ENCODE peak calls at places on chromosomes 3 and 15, in six cellular contexts. P, O, E, U, T and S are unnamed samples.

GRCh38 chr3:109973733-109974132 is 636.4 kb upstream of the DPPA4 start:
- DNase-seq in P (peak), E (no peak), U (no peak), T (no peak), O (no peak), S (no peak)

GRCh38 chr3:153429821-153430220 is 267.8 kb downstream of the RAP2B start:
- DNase-seq in P (no peak), T (no peak), U (no peak), E (no peak), O (no peak), S (no peak)

GRCh38 chr15:65738649-65739048 is 53.4 kb downstream of the DENND4A start:
- DNase-seq in O (no peak), U (no peak), E (no peak), P (no peak), T (no peak), S (no peak)

GRCh38 chr15:95624100-95624499 is 706.4 kb upstream of the NR2F2 start:
- DNase-seq in P (no peak), U (no peak), O (no peak), E (no peak), T (no peak), S (no peak)

GRCh38 chr3:186790261-186790981 is 7.0 kb downstream of the EIF4A2 start:
- DNase-seq in U (no peak), O (no peak), P (peak), E (no peak), T (no peak), S (no peak)

GRCh38 chr3:148036331-148036881 is 627.2 kb downstream of the ZIC1 start:
- DNase-seq in P (peak), E (no peak), T (no peak), O (no peak), U (no peak), S (no peak)

GRCh38 chr3:4977001-4977888 is 2.0 kb upstream of the BHLHE40 start:
- DNase-seq in E (peak), P (peak), O (peak), U (peak), T (peak), S (no peak)

GRCh38 chr15:63434567-63435219 is 53.0 kb upstream of the CA12 start:
- DNase-seq in P (no peak), O (no peak), U (no peak), T (no peak), E (no peak), S (no peak)

GRCh38 chr15:80978685-80979084 is 10.9 kb downstream of the MESD start:
- DNase-seq in T (no peak), E (no peak), O (no peak), U (no peak), P (peak), S (no peak)

GRCh38 chr3:115704661-115705338 is 81.5 kb downstream of the GAP43 start:
- DNase-seq in E (no peak), T (no peak), O (no peak), U (no peak), P (peak), S (no peak)

GRCh38 chr3:127566801-127567200 is 23.7 kb downstream of the TPRA1 start:
- DNase-seq in E (no peak), O (no peak), U (no peak), P (no peak), T (peak), S (no peak)

GRCh38 chr3:120452816-120453215 is 2.0 kb upstream of the FSTL1 start:
- DNase-seq in E (no peak), O (no peak), U (no peak), T (no peak), P (no peak), S (no peak)

GRCh38 chr3:148682997-148683396 is 14.7 kb upstream of the AGTR1 start:
- DNase-seq in P (no peak), U (no peak), E (no peak), O (no peak), T (no peak), S (no peak)

GRCh38 chr3:111277226-111277625 is 205.6 kb downstream of the NECTIN3 start:
- DNase-seq in E (no peak), U (no peak), P (peak), T (peak), O (no peak), S (no peak)

GRCh38 chr3:46574881-46575576 is 8.9 kb upstream of the LRRC2 start:
- DNase-seq in T (peak), P (no peak), U (no peak), O (no peak), E (no peak), S (no peak)

GRCh38 chr3:182886497-182886896 is 93.2 kb downstream of the ATP11B start:
- DNase-seq in E (no peak), U (no peak), O (no peak), P (peak), T (no peak), S (no peak)

GRCh38 chr3:127488740-127489139 is 101.8 kb downstream of the TPRA1 start:
- DNase-seq in O (no peak), U (no peak), P (no peak), E (no peak), T (no peak), S (no peak)

GRCh38 chr15:68668926-68669600 is 90.3 kb downstream of the CORO2B start:
- DNase-seq in P (no peak), E (no peak), U (no peak), T (no peak), O (no peak), S (no peak)

GRCh38 chr3:43969944-43970343 is 271.7 kb upstream of the TOPAZ1 start:
- DNase-seq in O (no peak), U (no peak), P (no peak), E (no peak), T (no peak), S (no peak)

GRCh38 chr3:64238971-64239667 is 13.9 kb upstream of the PRICKLE2 start:
- DNase-seq in U (no peak), P (peak), T (peak), O (no peak), E (peak), S (no peak)

GRCh38 chr3:127738192-127738840 is 65.6 kb downstream of the ABTB1 start:
- DNase-seq in P (no peak), T (no peak), O (no peak), E (no peak), U (no peak), S (no peak)

GRCh38 chr3:51637941-51638471 is 33.0 kb upstream of the TEX264 start:
- DNase-seq in U (peak), P (peak), O (no peak), E (no peak), T (peak), S (no peak)

GRCh38 chr3:60399861-60400845 is 851.1 kb downstream of the FHIT start:
- DNase-seq in E (no peak), O (no peak), P (peak), U (no peak), T (no peak), S (no peak)

GRCh38 chr15:39135989-39136388 is 444.9 kb upstream of the THBS1 start:
- DNase-seq in E (no peak), O (no peak), U (no peak), P (peak), T (no peak), S (no peak)

GRCh38 chr15:63908986-63909385 is 75.2 kb upstream of the HERC1 start:
- DNase-seq in E (no peak), O (no peak), U (no peak), P (no peak), T (no peak), S (no peak)

GRCh38 chr15:43514241-43515057 is 3.0 kb upstream of the MAP1A start:
- DNase-seq in U (no peak), O (no peak), T (peak), P (peak), E (no peak), S (no peak)

GRCh38 chr15:89670985-89671560 is 8.1 kb downstream of the PLIN1 start:
- DNase-seq in U (no peak), T (no peak), E (no peak), O (no peak), P (no peak), S (no peak)

GRCh38 chr3:36540898-36541518 is 160.7 kb downstream of the STAC start:
- DNase-seq in T (peak), P (peak), U (no peak), O (no peak), E (no peak), S (no peak)
- TF ChIP-seq CTCF in T (peak), P (peak), U (peak), O (no peak), E (peak), S (peak)

GRCh38 chr15:53716909-53717878 is 42.3 kb downstream of the WDR72 start:
- DNase-seq in P (peak), T (peak), U (no peak), E (no peak), O (no peak), S (no peak)
- TF ChIP-seq CTCF in P (no peak), T (peak), U (peak), E (no peak), O (no peak), S (peak)

GRCh38 chr3:11510001-11510760 is 133.5 kb downstream of the VGLL4 start:
- DNase-seq in T (peak), P (no peak), O (no peak), U (no peak), E (no peak), S (no peak)

GRCh38 chr3:11513817-11514135 is 129.9 kb downstream of the VGLL4 start:
- DNase-seq in T (no peak), U (no peak), O (no peak), E (no peak), P (no peak), S (no peak)

GRCh38 chr3:11507719-11508118 is 136.0 kb downstream of the VGLL4 start:
- DNase-seq in P (peak), U (no peak), T (no peak), E (no peak), O (no peak), S (no peak)

GRCh38 chr3:11508346-11509174 is 135.2 kb downstream of the VGLL4 start:
- DNase-seq in O (no peak), U (no peak), T (no peak), P (no peak), E (no peak), S (no peak)

DNA sequence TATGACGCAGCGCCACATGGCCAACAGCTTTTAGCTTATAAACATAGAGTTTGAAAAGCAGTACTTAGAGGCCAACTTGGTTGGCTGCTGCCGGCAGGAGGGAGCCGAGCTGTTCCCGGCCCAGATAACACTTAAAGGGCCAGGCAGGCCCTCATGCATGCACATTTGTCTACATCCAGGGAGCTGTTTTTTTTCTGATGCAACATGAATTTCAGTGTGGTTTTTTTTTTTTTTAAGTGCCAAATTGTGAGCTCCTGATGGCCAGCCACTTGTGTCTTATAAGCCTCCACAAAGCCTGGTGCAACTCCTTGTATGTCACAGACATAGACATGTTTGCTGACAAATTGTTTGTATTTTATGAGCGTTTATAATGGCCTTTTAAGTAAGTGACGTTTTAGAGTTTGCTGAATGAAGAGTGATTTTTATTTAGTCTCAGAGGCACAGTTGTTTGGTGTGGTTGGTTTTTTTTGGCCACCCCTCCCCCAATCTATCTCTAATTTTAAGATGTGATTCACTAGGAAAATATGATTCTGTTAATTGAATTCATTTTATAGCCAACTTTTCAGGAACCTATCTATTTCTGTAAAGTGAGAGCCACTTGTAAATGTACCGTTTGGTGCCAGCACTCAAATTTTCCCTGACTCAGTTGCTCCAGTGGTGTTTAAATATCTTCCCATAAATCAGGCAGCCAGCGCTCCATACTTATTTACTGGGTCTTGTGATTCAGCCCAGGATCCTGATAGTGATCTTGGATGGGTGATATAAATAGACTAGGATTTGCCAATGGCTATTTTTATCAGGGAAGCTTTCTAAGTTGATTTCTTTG is 134.3 kb downstream of the VGLL4 start:
- DNase-seq in O (no peak), T (peak), P (peak), E (peak), U (no peak), S (no peak)
- TF ChIP-seq CTCF in O (no peak), T (no peak), P (peak), E (no peak), U (no peak), S (no peak)

DNA sequence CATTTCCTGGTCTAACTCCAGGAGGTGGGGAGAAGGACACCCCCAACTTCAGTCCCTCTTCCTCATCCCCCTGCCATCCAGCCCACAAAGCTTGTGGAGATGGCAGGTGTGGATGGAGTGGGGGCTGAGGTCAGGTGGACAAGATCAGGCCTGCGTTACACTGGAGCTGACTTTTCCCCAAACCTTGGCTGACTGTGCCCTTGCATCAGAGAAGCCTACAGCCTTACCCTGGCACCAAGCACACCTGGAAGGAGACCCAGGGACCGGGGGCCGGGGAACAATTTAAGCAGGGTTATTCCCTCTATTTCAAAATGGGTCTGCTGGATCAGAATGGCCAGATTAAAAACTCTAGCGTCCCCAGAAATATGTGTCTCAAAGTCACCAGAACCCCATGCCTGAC is 14.4 kb downstream of the TNK2 start:
- DNase-seq in P (no peak), U (no peak), O (no peak), T (no peak), E (no peak), S (no peak)
- TF ChIP-seq CTCF in P (no peak), U (no peak), O (no peak), T (no peak), E (no peak), S (no peak)

GRCh38 chr3:158404319-158404718 is 166.7 kb upstream of the MLF1 start:
- DNase-seq in U (no peak), T (no peak), P (no peak), O (no peak), E (no peak), S (no peak)

GRCh38 chr3:158407844-158408517 is 163.0 kb upstream of the MLF1 start:
- DNase-seq in T (no peak), O (no peak), U (no peak), E (no peak), P (no peak), S (no peak)

GRCh38 chr3:158402590-158402989 is 168.4 kb upstream of the MLF1 start:
- DNase-seq in T (no peak), P (no peak), E (no peak), O (no peak), U (no peak), S (no peak)

GRCh38 chr3:158403013-158403412 is 168.0 kb upstream of the MLF1 start:
- DNase-seq in T (no peak), O (no peak), P (no peak), U (no peak), E (no peak), S (no peak)

GRCh38 chr3:158405507-158405906 is 165.5 kb upstream of the MLF1 start:
- DNase-seq in O (no peak), U (no peak), P (no peak), E (no peak), T (peak), S (no peak)
- TF ChIP-seq CTCF in O (no peak), U (no peak), P (no peak), E (no peak), T (no peak), S (no peak)